ENCODE peak calls at places on chromosomes 6 and 20, in six cellular contexts. D, K, U, Q, M and C are unnamed samples.

GRCh38 chr20:32578840-32579239 is 6.3 kb downstream of the NOL4L start:
- DNase-seq in D (no peak), K (no peak), U (no peak), Q (no peak), M (no peak), C (no peak)

GRCh38 chr6:139708342-139709199 is 334.1 kb upstream of the CITED2 start:
- DNase-seq in D (peak), K (peak), U (peak), Q (no peak), M (peak), C (no peak)

GRCh38 chr20:62819494-62820174 is 2.8 kb downstream of the COL9A3 start:
- DNase-seq in D (peak), K (no peak), U (no peak), Q (no peak), M (peak), C (no peak)

GRCh38 chr20:33021879-33022732 is 9.3 kb upstream of the BPIFB6 start:
- DNase-seq in D (no peak), K (no peak), U (no peak), Q (no peak), M (no peak), C (no peak)

GRCh38 chr6:43009124-43009523 is 4.6 kb downstream of the MEA1 start:
- DNase-seq in D (peak), K (no peak), U (peak), Q (no peak), M (peak), C (no peak)

GRCh38 chr6:72654101-72654618 is 32.3 kb downstream of the KCNQ5 start:
- DNase-seq in D (no peak), K (no peak), U (no peak), Q (no peak), M (no peak), C (no peak)

GRCh38 chr6:25456249-25456648 is 177.1 kb downstream of the CARMIL1 start:
- DNase-seq in D (no peak), K (no peak), U (no peak), Q (no peak), M (no peak), C (no peak)

GRCh38 chr6:168440520-168441433 is at the start of gene SMOC2:
- DNase-seq in D (no peak), K (no peak), U (no peak), Q (peak), M (no peak), C (peak)

GRCh38 chr20:32695089-32695488 is 21.3 kb upstream of the C20orf203 start:
- DNase-seq in D (no peak), K (no peak), U (no peak), Q (no peak), M (no peak), C (no peak)

GRCh38 chr6:139820191-139820590 is 445.7 kb upstream of the CITED2 start:
- DNase-seq in D (no peak), K (no peak), U (peak), Q (no peak), M (peak), C (no peak)

GRCh38 chr6:135088818-135089809 is 34.5 kb upstream of the HBS1L start:
- DNase-seq in D (peak), K (no peak), U (peak), Q (no peak), M (peak), C (no peak)

GRCh38 chr6:109102762-109103161 is 7.5 kb downstream of the CEP57L1 start:
- DNase-seq in D (no peak), K (no peak), U (no peak), Q (no peak), M (no peak), C (no peak)

GRCh38 chr6:95574811-95575210 is 2.5 kb upstream of the MANEA start:
- DNase-seq in D (peak), K (no peak), U (peak), Q (no peak), M (peak), C (no peak)

GRCh38 chr6:35311390-35312075 is 13.9 kb downstream of the DEF6 start:
- DNase-seq in D (no peak), K (no peak), U (no peak), Q (no peak), M (no peak), C (peak)

GRCh38 chr6:42021847-42022754 is 28.2 kb upstream of the TAF8 start:
- DNase-seq in D (no peak), K (no peak), U (no peak), Q (no peak), M (no peak), C (no peak)

GRCh38 chr6:81214414-81215091 is 537.9 kb downstream of the TENT5A start:
- DNase-seq in D (no peak), K (no peak), U (no peak), Q (no peak), M (no peak), C (peak)

GRCh38 chr6:33813246-33813904 is 9.6 kb upstream of the MLN start:
- DNase-seq in D (no peak), K (no peak), U (no peak), Q (no peak), M (no peak), C (no peak)

GRCh38 chr6:2999005-2999620 is 581 bp upstream of the NQO2 start:
- DNase-seq in D (peak), K (no peak), U (peak), Q (no peak), M (peak), C (no peak)

GRCh38 chr6:30942338-30943060 is 1.7 kb downstream of the MUCL3 start:
- DNase-seq in D (peak), K (peak), U (peak), Q (peak), M (peak), C (peak)
- H2AK5ac ChIP-seq in D (peak), K (peak), U (peak), Q (peak), M (peak), C (no peak)

GRCh38 chr20:5703542-5704215 is 46.5 kb upstream of the SHLD1 start:
- DNase-seq in D (no peak), K (no peak), U (no peak), Q (no peak), M (no peak), C (no peak)

GRCh38 chr20:5710551-5710950 is 39.6 kb upstream of the SHLD1 start:
- DNase-seq in D (no peak), K (no peak), U (no peak), Q (no peak), M (no peak), C (no peak)

GRCh38 chr20:5705827-5706226 is 44.4 kb upstream of the SHLD1 start:
- DNase-seq in D (peak), K (no peak), U (no peak), Q (no peak), M (no peak), C (no peak)

GRCh38 chr20:5706797-5707196 is 43.4 kb upstream of the SHLD1 start:
- DNase-seq in D (peak), K (no peak), U (no peak), Q (no peak), M (no peak), C (no peak)
- H2AFZ ChIP-seq in D (no peak), K (no peak), U (no peak), Q (no peak), M (no peak), C (no peak)

DNA sequence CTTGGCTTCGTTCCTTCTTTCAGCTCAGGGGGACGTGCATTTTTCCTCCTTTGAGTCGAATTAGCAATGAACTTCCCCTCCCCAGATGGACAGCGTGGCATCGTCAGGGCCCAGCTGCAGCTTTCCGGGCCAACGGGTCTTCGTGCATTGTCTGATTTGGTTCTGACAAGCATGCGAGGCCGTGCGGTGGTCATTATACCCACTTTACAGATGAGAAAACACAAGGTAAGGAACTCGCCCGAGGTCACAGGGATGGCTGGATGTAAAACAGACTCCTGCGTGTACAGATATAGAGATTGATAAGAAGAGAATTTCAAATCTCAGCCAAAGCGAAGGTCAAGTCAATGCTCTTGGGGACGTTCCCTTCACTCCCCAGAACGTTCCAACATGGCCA is 187.6 kb upstream of the SULF2 start:
- DNase-seq in D (no peak), K (no peak), U (no peak), Q (no peak), M (no peak), C (no peak)
- H2AK5ac ChIP-seq in D (no peak), K (no peak), U (no peak), Q (peak), M (no peak), C (no peak)

GRCh38 chr6:160348209-160348551 is at the start of gene SLC22A3:
- DNase-seq in D (peak), K (peak), U (no peak), Q (peak), M (no peak), C (peak)
- H2AFZ ChIP-seq in D (peak), K (peak), U (peak), Q (peak), M (peak), C (no peak)